ENCODE peak calls at places on chromosomes 5 and 9, in nine cellular contexts. One of them, this sample, is unnamed.

GRCh38 chr9:115923903-115924668 is 229.5 kb upstream of the PAPPA start:
- DNase-seq in fibroblast of mammary gland: peak; percentile 84
- DNase-seq in HFF-Myc: peak; percentile 92
- DNase-seq in AG09319: peak; percentile 92
- DNase-seq in A549: peak; percentile 97
- DNase-seq in hypothalamus: no peak
- DNase-seq in HTR-8/SVneo: peak; percentile 32
- DNase-seq in astrocyte of the spinal cord: peak; percentile 89
- DNase-seq in WTC11: no peak
- DNase-seq in this sample: peak; percentile 87

GRCh38 chr9:136567651-136568287 is 21.9 kb upstream of the NOTCH1 start:
- DNase-seq in fibroblast of mammary gland: peak; percentile 71
- DNase-seq in HFF-Myc: peak; percentile 79
- DNase-seq in AG09319: no peak
- DNase-seq in A549: peak; percentile 79
- DNase-seq in hypothalamus: no peak
- DNase-seq in HTR-8/SVneo: peak; percentile 90
- DNase-seq in astrocyte of the spinal cord: peak; percentile 65
- DNase-seq in WTC11: peak; percentile 55
- DNase-seq in this sample: peak; percentile 86

GRCh38 chr5:25028994-25029393 is 384.2 kb upstream of the CDH10 start:
- DNase-seq in fibroblast of mammary gland: no peak
- DNase-seq in HFF-Myc: no peak
- DNase-seq in AG09319: no peak
- DNase-seq in A549: no peak
- DNase-seq in hypothalamus: no peak
- DNase-seq in HTR-8/SVneo: no peak
- DNase-seq in astrocyte of the spinal cord: peak; percentile 9
- DNase-seq in WTC11: no peak
- DNase-seq in this sample: peak; percentile 1

GRCh38 chr9:27572918-27573698 is at the start of gene C9orf72:
- DNase-seq in fibroblast of mammary gland: no peak
- DNase-seq in HFF-Myc: no peak
- DNase-seq in AG09319: no peak
- DNase-seq in A549: no peak
- DNase-seq in hypothalamus: peak; percentile 72
- DNase-seq in HTR-8/SVneo: peak; percentile 42
- DNase-seq in astrocyte of the spinal cord: peak; percentile 63
- DNase-seq in WTC11: peak; percentile 75
- DNase-seq in this sample: peak; percentile 55

GRCh38 chr9:104992696-104993095 is 64.7 kb upstream of the ABCA1 start:
- DNase-seq in fibroblast of mammary gland: peak; percentile 53
- DNase-seq in HFF-Myc: peak; percentile 35
- DNase-seq in AG09319: peak; percentile 19
- DNase-seq in A549: no peak
- DNase-seq in hypothalamus: no peak
- DNase-seq in HTR-8/SVneo: no peak
- DNase-seq in astrocyte of the spinal cord: peak; percentile 79
- DNase-seq in WTC11: no peak
- DNase-seq in this sample: peak; percentile 16

GRCh38 chr5:178232124-178232919 is at the start of gene PHYKPL:
- DNase-seq in fibroblast of mammary gland: peak; percentile 63
- DNase-seq in HFF-Myc: no peak
- DNase-seq in AG09319: peak; percentile 44
- DNase-seq in A549: peak; percentile 80
- DNase-seq in hypothalamus: peak; percentile 49
- DNase-seq in HTR-8/SVneo: peak; percentile 71
- DNase-seq in astrocyte of the spinal cord: peak; percentile 69
- DNase-seq in WTC11: peak; percentile 70
- DNase-seq in this sample: peak; percentile 72

GRCh38 chr9:98491778-98492177 is 217.0 kb downstream of the GABBR2 start:
- DNase-seq in fibroblast of mammary gland: peak; percentile 61
- DNase-seq in HFF-Myc: no peak
- DNase-seq in AG09319: no peak
- DNase-seq in A549: no peak
- DNase-seq in hypothalamus: no peak
- DNase-seq in HTR-8/SVneo: no peak
- DNase-seq in astrocyte of the spinal cord: peak; percentile 56
- DNase-seq in WTC11: no peak
- DNase-seq in this sample: peak; percentile 17

GRCh38 chr5:53006920-53007890 is 18.1 kb downstream of the ITGA2 start:
- DNase-seq in fibroblast of mammary gland: no peak
- DNase-seq in HFF-Myc: no peak
- DNase-seq in AG09319: no peak
- DNase-seq in A549: no peak
- DNase-seq in hypothalamus: no peak
- DNase-seq in HTR-8/SVneo: no peak
- DNase-seq in astrocyte of the spinal cord: no peak
- DNase-seq in WTC11: no peak
- DNase-seq in this sample: peak; percentile 41

GRCh38 chr5:32707394-32707997 is 3.6 kb upstream of the NPR3 start:
- DNase-seq in fibroblast of mammary gland: peak; percentile 52
- DNase-seq in HFF-Myc: no peak
- DNase-seq in AG09319: no peak
- DNase-seq in A549: peak; percentile 51
- DNase-seq in hypothalamus: no peak
- DNase-seq in HTR-8/SVneo: peak; percentile 57
- DNase-seq in astrocyte of the spinal cord: peak; percentile 60
- DNase-seq in WTC11: no peak
- DNase-seq in this sample: peak; percentile 20

GRCh38 chr9:135908334-135909204 is 1.2 kb upstream of the CAMSAP1 start:
- DNase-seq in fibroblast of mammary gland: peak; percentile 28
- DNase-seq in HFF-Myc: no peak
- DNase-seq in AG09319: no peak
- DNase-seq in A549: no peak
- DNase-seq in hypothalamus: no peak
- DNase-seq in HTR-8/SVneo: no peak
- DNase-seq in astrocyte of the spinal cord: no peak
- DNase-seq in WTC11: no peak
- DNase-seq in this sample: no peak

GRCh38 chr5:120314201-120314600 is 149.9 kb upstream of the PRR16 start:
- DNase-seq in fibroblast of mammary gland: peak; percentile 68
- DNase-seq in HFF-Myc: no peak
- DNase-seq in AG09319: no peak
- DNase-seq in A549: no peak
- DNase-seq in hypothalamus: no peak
- DNase-seq in HTR-8/SVneo: no peak
- DNase-seq in astrocyte of the spinal cord: peak; percentile 44
- DNase-seq in WTC11: no peak
- DNase-seq in this sample: no peak

GRCh38 chr9:103804077-103804735 is 289.9 kb upstream of the SMC2 start:
- DNase-seq in fibroblast of mammary gland: peak; percentile 25
- DNase-seq in HFF-Myc: no peak
- DNase-seq in AG09319: no peak
- DNase-seq in A549: peak; percentile 86
- DNase-seq in hypothalamus: no peak
- DNase-seq in HTR-8/SVneo: peak; percentile 62
- DNase-seq in astrocyte of the spinal cord: peak; percentile 49
- DNase-seq in WTC11: no peak
- DNase-seq in this sample: no peak

GRCh38 chr5:2038337-2039179 is 155.8 kb upstream of the IRX4 start:
- DNase-seq in fibroblast of mammary gland: peak; percentile 20
- DNase-seq in HFF-Myc: no peak
- DNase-seq in AG09319: no peak
- DNase-seq in A549: peak; percentile 61
- DNase-seq in hypothalamus: peak; percentile 38
- DNase-seq in HTR-8/SVneo: peak; percentile 72
- DNase-seq in astrocyte of the spinal cord: no peak
- DNase-seq in WTC11: peak; percentile 93
- DNase-seq in this sample: peak; percentile 15

GRCh38 chr9:128216781-128217553 is 13.8 kb downstream of the DNM1 start:
- DNase-seq in fibroblast of mammary gland: no peak
- DNase-seq in HFF-Myc: no peak
- DNase-seq in AG09319: no peak
- DNase-seq in A549: no peak
- DNase-seq in hypothalamus: no peak
- DNase-seq in HTR-8/SVneo: no peak
- DNase-seq in astrocyte of the spinal cord: no peak
- DNase-seq in WTC11: no peak
- DNase-seq in this sample: no peak

GRCh38 chr5:117604845-117605244 is 1030.2 kb upstream of the SEMA6A start:
- DNase-seq in fibroblast of mammary gland: no peak
- DNase-seq in HFF-Myc: no peak
- DNase-seq in AG09319: no peak
- DNase-seq in A549: no peak
- DNase-seq in hypothalamus: no peak
- DNase-seq in HTR-8/SVneo: no peak
- DNase-seq in astrocyte of the spinal cord: no peak
- DNase-seq in WTC11: no peak
- DNase-seq in this sample: no peak

GRCh38 chr5:102893942-102894341 is 138.8 kb downstream of the PAM start:
- DNase-seq in fibroblast of mammary gland: no peak
- DNase-seq in HFF-Myc: no peak
- DNase-seq in AG09319: no peak
- DNase-seq in A549: no peak
- DNase-seq in hypothalamus: no peak
- DNase-seq in HTR-8/SVneo: no peak
- DNase-seq in astrocyte of the spinal cord: no peak
- DNase-seq in WTC11: no peak
- DNase-seq in this sample: peak; percentile 3

GRCh38 chr5:141942185-141942857 is 15.7 kb downstream of the PCDH12 start:
- DNase-seq in fibroblast of mammary gland: no peak
- DNase-seq in HFF-Myc: no peak
- DNase-seq in AG09319: no peak
- DNase-seq in A549: no peak
- DNase-seq in hypothalamus: no peak
- DNase-seq in HTR-8/SVneo: no peak
- DNase-seq in astrocyte of the spinal cord: no peak
- DNase-seq in WTC11: no peak
- DNase-seq in this sample: no peak

GRCh38 chr5:50667653-50668403 is 1.4 kb downstream of the PARP8 start:
- DNase-seq in fibroblast of mammary gland: peak; percentile 34
- DNase-seq in HFF-Myc: no peak
- DNase-seq in AG09319: no peak
- DNase-seq in A549: no peak
- DNase-seq in hypothalamus: peak; percentile 21
- DNase-seq in HTR-8/SVneo: peak; percentile 77
- DNase-seq in astrocyte of the spinal cord: peak; percentile 65
- DNase-seq in WTC11: peak; percentile 79
- DNase-seq in this sample: peak; percentile 54

GRCh38 chr5:32837211-32837610 is 126.1 kb downstream of the NPR3 start:
- DNase-seq in fibroblast of mammary gland: peak; percentile 16
- DNase-seq in HFF-Myc: no peak
- DNase-seq in AG09319: no peak
- DNase-seq in A549: peak; percentile 16
- DNase-seq in hypothalamus: no peak
- DNase-seq in HTR-8/SVneo: no peak
- DNase-seq in astrocyte of the spinal cord: no peak
- DNase-seq in WTC11: no peak
- DNase-seq in this sample: peak; percentile 45

GRCh38 chr5:150600951-150601773 is 39.3 kb upstream of the SYNPO start:
- DNase-seq in fibroblast of mammary gland: no peak
- DNase-seq in HFF-Myc: no peak
- DNase-seq in AG09319: no peak
- DNase-seq in A549: no peak
- DNase-seq in hypothalamus: no peak
- DNase-seq in HTR-8/SVneo: no peak
- DNase-seq in astrocyte of the spinal cord: no peak
- DNase-seq in WTC11: no peak
- DNase-seq in this sample: peak; percentile 56

GRCh38 chr9:125460883-125461475 is 199.4 kb downstream of the GAPVD1 start:
- DNase-seq in fibroblast of mammary gland: peak; percentile 94
- DNase-seq in HFF-Myc: no peak
- DNase-seq in AG09319: peak; percentile 25
- DNase-seq in A549: peak; percentile 15
- DNase-seq in hypothalamus: no peak
- DNase-seq in HTR-8/SVneo: no peak
- DNase-seq in astrocyte of the spinal cord: peak; percentile 86
- DNase-seq in WTC11: no peak
- DNase-seq in this sample: peak; percentile 4

GRCh38 chr9:127722055-127722454 is 6.2 kb downstream of the TTC16 start:
- DNase-seq in fibroblast of mammary gland: no peak
- DNase-seq in HFF-Myc: no peak
- DNase-seq in AG09319: no peak
- DNase-seq in A549: no peak
- DNase-seq in hypothalamus: no peak
- DNase-seq in HTR-8/SVneo: no peak
- DNase-seq in astrocyte of the spinal cord: no peak
- DNase-seq in WTC11: no peak
- DNase-seq in this sample: no peak

GRCh38 chr9:4828776-4829175 is 36.0 kb downstream of the RCL1 start:
- DNase-seq in fibroblast of mammary gland: peak; percentile 67
- DNase-seq in HFF-Myc: no peak
- DNase-seq in AG09319: no peak
- DNase-seq in A549: no peak
- DNase-seq in hypothalamus: no peak
- DNase-seq in HTR-8/SVneo: no peak
- DNase-seq in astrocyte of the spinal cord: peak; percentile 56
- DNase-seq in WTC11: no peak
- DNase-seq in this sample: peak; percentile 51

GRCh38 chr5:176389114-176389768 is 690 bp downstream of the HIGD2A start:
- DNase-seq in fibroblast of mammary gland: no peak
- DNase-seq in HFF-Myc: no peak
- DNase-seq in AG09319: no peak
- DNase-seq in A549: no peak
- DNase-seq in hypothalamus: no peak
- DNase-seq in HTR-8/SVneo: no peak
- DNase-seq in astrocyte of the spinal cord: no peak
- DNase-seq in WTC11: no peak
- DNase-seq in this sample: no peak

GRCh38 chr5:173907284-173907683 is 19.1 kb downstream of the CPEB4 start:
- DNase-seq in fibroblast of mammary gland: no peak
- DNase-seq in HFF-Myc: no peak
- DNase-seq in AG09319: no peak
- DNase-seq in A549: no peak
- DNase-seq in hypothalamus: no peak
- DNase-seq in HTR-8/SVneo: no peak
- DNase-seq in astrocyte of the spinal cord: no peak
- DNase-seq in WTC11: no peak
- DNase-seq in this sample: no peak

GRCh38 chr5:81544351-81545001 is 150.5 kb upstream of the ACOT12 start:
- DNase-seq in fibroblast of mammary gland: no peak
- DNase-seq in HFF-Myc: no peak
- DNase-seq in AG09319: no peak
- DNase-seq in A549: peak; percentile 6
- DNase-seq in hypothalamus: no peak
- DNase-seq in HTR-8/SVneo: no peak
- DNase-seq in astrocyte of the spinal cord: no peak
- DNase-seq in WTC11: no peak
- DNase-seq in this sample: no peak

GRCh38 chr9:83070257-83070656 is 7.3 kb upstream of the RASEF start:
- DNase-seq in fibroblast of mammary gland: peak; percentile 79
- DNase-seq in HFF-Myc: no peak
- DNase-seq in AG09319: no peak
- DNase-seq in A549: no peak
- DNase-seq in hypothalamus: no peak
- DNase-seq in HTR-8/SVneo: no peak
- DNase-seq in astrocyte of the spinal cord: peak; percentile 80
- DNase-seq in WTC11: no peak
- DNase-seq in this sample: peak; percentile 41

GRCh38 chr9:32701321-32702022 is 66.0 kb upstream of the TAF1L start:
- DNase-seq in fibroblast of mammary gland: peak; percentile 85
- DNase-seq in HFF-Myc: no peak
- DNase-seq in AG09319: no peak
- DNase-seq in A549: peak; percentile 35
- DNase-seq in hypothalamus: no peak
- DNase-seq in HTR-8/SVneo: no peak
- DNase-seq in astrocyte of the spinal cord: no peak
- DNase-seq in WTC11: no peak
- DNase-seq in this sample: peak; percentile 9

GRCh38 chr9:117779760-117780159 is 75.6 kb downstream of the TLR4 start:
- DNase-seq in fibroblast of mammary gland: no peak
- DNase-seq in HFF-Myc: no peak
- DNase-seq in AG09319: no peak
- DNase-seq in A549: no peak
- DNase-seq in hypothalamus: no peak
- DNase-seq in HTR-8/SVneo: no peak
- DNase-seq in astrocyte of the spinal cord: no peak
- DNase-seq in WTC11: no peak
- DNase-seq in this sample: no peak

GRCh38 chr5:142143878-142144277 is 35.3 kb downstream of the NDFIP1 start:
- DNase-seq in fibroblast of mammary gland: peak; percentile 63
- DNase-seq in HFF-Myc: no peak
- DNase-seq in AG09319: no peak
- DNase-seq in A549: peak; percentile 52
- DNase-seq in hypothalamus: no peak
- DNase-seq in HTR-8/SVneo: peak; percentile 21
- DNase-seq in astrocyte of the spinal cord: peak; percentile 36
- DNase-seq in WTC11: no peak
- DNase-seq in this sample: peak; percentile 30